ENCODE peak calls at places on chromosomes 2 and 18, in seven cellular contexts. E is pancreas, D is right lobe of liver, X is MM.1S, I is epithelial cell of esophagus, Q is vagina, K is HFF-Myc. Z is an unnamed sample.

GRCh38 chr2:30436859-30437435 is 10.1 kb upstream of the LCLAT1 start:
- DNase-seq in E (no peak), D (no peak), X (no peak), I (no peak), Q (no peak), K (no peak), Z (no peak)

GRCh38 chr2:151237422-151238012 is 24.1 kb downstream of the RBM43 start:
- DNase-seq in E (no peak), D (no peak), X (no peak), I (peak; percentile 76), Q (no peak), K (no peak), Z (no peak)

GRCh38 chr2:16321872-16322271 is 343.8 kb downstream of the CYRIA start:
- DNase-seq in E (no peak), D (no peak), X (no peak), I (no peak), Q (no peak), K (no peak), Z (no peak)

GRCh38 chr2:75146903-75147332 is 52.4 kb downstream of the TACR1 start:
- DNase-seq in E (no peak), D (no peak), X (no peak), I (peak; percentile 44), Q (no peak), K (no peak), Z (no peak)

GRCh38 chr18:46220116-46220515 is 115.9 kb downstream of the HAUS1 start:
- DNase-seq in E (no peak), D (no peak), X (no peak), I (peak; percentile 71), Q (no peak), K (peak; percentile 11), Z (no peak)

GRCh38 chr2:8568543-8569302 is 113.1 kb upstream of the ID2 start:
- DNase-seq in E (no peak), D (peak; percentile 50), X (no peak), I (no peak), Q (no peak), K (no peak), Z (no peak)

GRCh38 chr2:150620860-150621259 is 133.4 kb upstream of the RND3 start:
- DNase-seq in E (no peak), D (no peak), X (no peak), I (peak; percentile 63), Q (no peak), K (no peak), Z (no peak)

GRCh38 chr18:77234504-77235365 is 14.9 kb upstream of the GALR1 start:
- DNase-seq in E (no peak), D (no peak), X (peak; percentile 78), I (no peak), Q (no peak), K (no peak), Z (no peak)

GRCh38 chr2:903223-903900 is 47.3 kb upstream of the SNTG2 start:
- DNase-seq in E (no peak), D (no peak), X (no peak), I (no peak), Q (peak; percentile 58), K (no peak), Z (no peak)

GRCh38 chr2:108171652-108172051 is 68.1 kb upstream of the SULT1C3 start:
- DNase-seq in E (no peak), D (no peak), X (no peak), I (peak; percentile 60), Q (no peak), K (no peak), Z (no peak)

GRCh38 chr18:63119647-63120046 is 199.9 kb downstream of the BCL2 start:
- DNase-seq in E (no peak), D (peak; percentile 59), X (no peak), I (peak; percentile 23), Q (no peak), K (peak; percentile 3), Z (no peak)
- TF ChIP-seq CTCF in E (no peak), D (peak; percentile 49), X (peak; percentile 52), I (peak; percentile 56), Q (peak; percentile 39), K (peak; percentile 24), Z (peak; percentile 48)

GRCh38 chr2:187174582-187174981 is 273.5 kb downstream of the CALCRL start:
- DNase-seq in E (no peak), D (no peak), X (no peak), I (no peak), Q (no peak), K (no peak), Z (no peak)
- TF ChIP-seq CTCF in E (no peak), D (no peak), X (peak; percentile 39), I (peak; percentile 33), Q (no peak), K (peak; percentile 54), Z (no peak)

DNA sequence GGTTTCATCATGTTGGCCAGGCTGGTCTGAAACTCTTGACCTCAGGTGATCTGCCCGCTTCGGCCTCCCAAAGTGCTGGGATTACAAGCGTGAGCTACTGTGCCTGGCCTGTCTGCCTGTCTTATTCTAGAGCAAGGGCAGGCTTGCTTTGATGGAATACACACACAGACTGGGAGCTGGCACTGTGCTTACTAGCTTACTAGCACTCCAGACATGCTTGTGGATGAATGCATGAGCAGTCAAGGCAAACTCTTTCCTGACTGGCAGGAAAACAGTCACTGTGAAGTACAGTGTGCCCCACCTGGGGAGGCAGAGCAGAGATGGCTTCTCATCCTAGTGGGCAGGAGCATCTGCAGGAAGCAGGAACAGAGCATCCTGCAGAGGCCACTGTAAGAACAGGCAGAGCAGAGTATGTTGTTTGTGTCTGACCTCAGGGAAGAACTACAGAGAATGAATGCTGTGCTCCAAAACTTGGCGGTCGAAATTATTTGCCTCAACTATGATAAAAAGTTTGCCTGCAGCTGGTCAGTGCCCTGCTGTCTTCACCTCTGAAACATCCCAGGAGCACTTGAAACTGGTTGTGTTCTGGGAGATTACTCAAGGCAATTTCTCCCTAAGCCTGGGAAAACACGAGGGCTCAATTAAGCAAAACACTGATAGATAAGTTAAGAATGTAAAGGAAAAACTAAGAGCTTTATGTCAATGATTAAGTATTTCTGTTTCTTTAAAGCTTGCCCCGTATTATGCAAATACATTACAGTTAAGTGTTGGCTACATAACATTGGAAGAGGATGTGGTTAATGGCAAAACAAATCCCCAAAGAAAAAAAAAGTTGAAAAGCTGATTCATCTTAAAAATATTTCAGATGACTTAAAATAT is 102.4 kb downstream of the VAPA start:
- DNase-seq in E (no peak), D (peak; percentile 35), X (no peak), I (peak; percentile 75), Q (no peak), K (peak; percentile 90), Z (no peak)
- TF ChIP-seq CTCF in E (no peak), D (no peak), X (no peak), I (peak; percentile 48), Q (no peak), K (peak; percentile 67), Z (no peak)

GRCh38 chr2:237860273-237860935 is 981 bp downstream of the RAMP1 start:
- DNase-seq in E (no peak), D (no peak), X (no peak), I (no peak), Q (no peak), K (no peak), Z (peak; percentile 10)
- TF ChIP-seq CTCF in E (no peak), D (no peak), X (no peak), I (no peak), Q (no peak), K (no peak), Z (no peak)

GRCh38 chr2:201182650-201183372 is at the start of gene CASP10:
- DNase-seq in E (peak; percentile 35), D (no peak), X (peak; percentile 94), I (peak; percentile 91), Q (no peak), K (peak; percentile 36), Z (peak; percentile 67)
- TF ChIP-seq CTCF in E (no peak), D (peak; percentile 65), X (peak; percentile 81), I (peak; percentile 66), Q (peak; percentile 17), K (peak; percentile 25), Z (peak; percentile 62)

GRCh38 chr2:168787782-168788376 is 14.6 kb upstream of the NOSTRIN start:
- DNase-seq in E (no peak), D (no peak), X (no peak), I (no peak), Q (no peak), K (no peak), Z (no peak)

GRCh38 chr2:168782271-168782670 is 20.2 kb upstream of the NOSTRIN start:
- DNase-seq in E (no peak), D (no peak), X (no peak), I (no peak), Q (no peak), K (no peak), Z (no peak)

GRCh38 chr2:168784993-168785392 is 17.4 kb upstream of the NOSTRIN start:
- DNase-seq in E (no peak), D (no peak), X (no peak), I (no peak), Q (no peak), K (no peak), Z (no peak)

GRCh38 chr2:168790226-168790902 is 12.1 kb upstream of the NOSTRIN start:
- DNase-seq in E (no peak), D (no peak), X (no peak), I (no peak), Q (no peak), K (no peak), Z (no peak)

GRCh38 chr2:168787098-168787781 is 15.2 kb upstream of the NOSTRIN start:
- DNase-seq in E (no peak), D (no peak), X (no peak), I (no peak), Q (no peak), K (no peak), Z (no peak)
- TF ChIP-seq CTCF in E (no peak), D (no peak), X (no peak), I (no peak), Q (no peak), K (no peak), Z (no peak)

DNA sequence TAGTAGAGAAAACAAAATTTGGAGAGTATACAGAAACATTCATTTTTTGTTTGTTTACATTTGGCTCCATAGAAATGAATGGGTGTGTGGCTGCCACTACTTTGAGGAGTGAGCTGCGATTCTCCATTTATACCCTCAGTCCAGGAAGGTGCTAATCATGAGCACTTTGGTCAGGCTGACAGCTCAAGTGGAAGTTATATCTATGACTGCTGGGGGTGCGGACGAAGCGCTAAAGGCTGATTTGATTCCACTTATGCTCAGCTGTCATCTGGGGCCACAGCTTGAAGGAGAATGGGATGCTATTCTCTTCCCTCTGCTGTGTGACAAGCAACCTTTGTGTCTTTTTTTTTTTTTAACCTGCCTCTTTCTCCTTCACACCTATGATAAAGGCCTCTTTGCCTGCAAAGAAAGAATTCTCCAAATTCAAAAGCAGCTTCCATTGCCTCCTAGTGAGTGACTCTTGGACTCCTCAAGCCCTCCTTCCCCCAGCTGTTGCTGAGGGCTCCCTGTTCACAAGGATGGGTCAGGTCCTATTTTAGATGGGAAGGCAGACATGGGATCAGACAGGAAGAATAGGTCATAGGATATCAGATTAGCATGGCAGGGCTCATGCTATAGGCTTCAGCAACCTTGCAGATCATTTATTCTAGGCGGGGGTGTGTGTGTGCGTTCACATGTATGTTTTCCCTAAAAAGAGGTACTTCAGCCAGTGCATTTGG is 201.6 kb downstream of the SETBP1 start:
- DNase-seq in E (no peak), D (no peak), X (no peak), I (no peak), Q (no peak), K (no peak), Z (no peak)
- TF ChIP-seq CTCF in E (no peak), D (no peak), X (no peak), I (no peak), Q (no peak), K (no peak), Z (no peak)

GRCh38 chr2:104447831-104448434 is 406.0 kb upstream of the POU3F3 start:
- DNase-seq in E (no peak), D (no peak), X (peak; percentile 43), I (no peak), Q (no peak), K (no peak), Z (no peak)
- TF ChIP-seq CTCF in E (no peak), D (peak; percentile 44), X (peak; percentile 29), I (no peak), Q (no peak), K (no peak), Z (no peak)

Z was measured in GM10248.